ENCODE peak calls at places on chromosomes 2 and 18, in six cellular contexts. S, B, Q, U, R and T are unnamed samples.

GRCh38 chr2:119465687-119466086 is 34.0 kb downstream of the TMEM37 start:
- DNase-seq in S (no peak), B (no peak), Q (no peak), U (no peak), R (no peak), T (no peak)

GRCh38 chr2:49827366-49827765 is 673.1 kb upstream of the FSHR start:
- DNase-seq in S (no peak), B (no peak), Q (no peak), U (no peak), R (no peak), T (no peak)

GRCh38 chr2:182038579-182038978 is 52.9 kb downstream of the PPP1R1C start:
- DNase-seq in S (no peak), B (no peak), Q (peak; percentile 55), U (no peak), R (no peak), T (no peak)

GRCh38 chr2:121790276-121790956 is 35.0 kb downstream of the TSN start:
- DNase-seq in S (no peak), B (no peak), Q (peak; percentile 64), U (no peak), R (no peak), T (no peak)

GRCh38 chr2:31729442-31730092 is 148.8 kb upstream of the SRD5A2 start:
- DNase-seq in S (no peak), B (no peak), Q (peak; percentile 54), U (no peak), R (no peak), T (no peak)

GRCh38 chr2:151422917-151423439 is 13.3 kb downstream of the RIF1 start:
- DNase-seq in S (no peak), B (no peak), Q (no peak), U (no peak), R (no peak), T (no peak)

GRCh38 chr18:939167-939566 is 34.5 kb downstream of the ADCYAP1 start:
- DNase-seq in S (no peak), B (no peak), Q (no peak), U (no peak), R (no peak), T (no peak)

GRCh38 chr2:96135171-96135570 is 3.1 kb downstream of the ASTL start:
- DNase-seq in S (no peak), B (no peak), Q (no peak), U (no peak), R (no peak), T (no peak)

GRCh38 chr2:141931797-141932196 is 199.0 kb downstream of the LRP1B start:
- DNase-seq in S (no peak), B (no peak), Q (no peak), U (no peak), R (no peak), T (no peak)

GRCh38 chr2:42267530-42267929 is 93.5 kb downstream of the COX7A2L start:
- DNase-seq in S (no peak), B (no peak), Q (no peak), U (no peak), R (no peak), T (no peak)

GRCh38 chr2:59029058-59029457 is 787.9 kb upstream of the FANCL start:
- DNase-seq in S (peak; percentile 16), B (no peak), Q (no peak), U (no peak), R (peak; percentile 20), T (peak; percentile 64)

GRCh38 chr2:86225581-86225980 is 26.3 kb downstream of the MRPL35 start:
- DNase-seq in S (no peak), B (peak; percentile 52), Q (no peak), U (no peak), R (peak; percentile 80), T (peak; percentile 58)

GRCh38 chr2:22826658-22827165 is 558.3 kb upstream of the KLHL29 start:
- DNase-seq in S (no peak), B (no peak), Q (no peak), U (no peak), R (no peak), T (no peak)

GRCh38 chr2:73451263-73451972 is 65.8 kb downstream of the ALMS1 start:
- DNase-seq in S (no peak), B (no peak), Q (no peak), U (no peak), R (no peak), T (no peak)

GRCh38 chr2:225113356-225114015 is 71.2 kb upstream of the DOCK10 start:
- DNase-seq in S (no peak), B (no peak), Q (no peak), U (no peak), R (no peak), T (no peak)

GRCh38 chr18:9828794-9829712 is 56.7 kb upstream of the TXNDC2 start:
- DNase-seq in S (no peak), B (no peak), Q (no peak), U (no peak), R (no peak), T (no peak)

DNA sequence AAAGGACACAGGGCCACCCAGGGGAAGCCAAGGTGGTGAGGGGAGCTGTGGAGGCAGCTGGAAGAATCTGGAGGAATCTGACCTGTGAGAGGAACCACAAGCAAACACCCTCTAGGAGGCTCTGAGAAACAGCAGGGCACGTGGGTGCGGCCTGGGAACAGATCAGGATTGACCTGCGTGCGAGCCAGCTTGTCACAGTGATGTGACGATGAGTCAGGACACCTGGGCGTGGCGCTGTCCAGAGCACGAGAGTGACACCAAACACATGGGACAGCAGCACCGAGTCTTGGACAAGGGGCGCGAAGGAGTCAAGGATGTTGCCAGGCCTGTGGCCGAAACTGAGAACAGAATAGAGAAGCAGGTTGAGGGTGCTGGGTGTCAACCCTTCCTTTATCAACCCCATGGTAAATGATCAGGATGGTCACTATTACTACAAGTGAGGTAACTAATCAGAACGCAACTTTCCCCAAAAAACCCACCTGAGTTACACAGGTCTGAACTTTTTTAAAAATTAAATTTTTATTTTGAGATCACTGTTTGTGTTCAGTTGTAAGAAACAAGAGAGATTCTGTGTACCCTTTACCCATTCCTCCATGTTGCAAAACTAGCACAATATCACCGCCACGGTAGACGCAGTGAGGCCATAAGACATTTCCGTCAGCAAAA is 637 bp upstream of the SFT2D3 start:
- DNase-seq in S (peak; percentile 80), B (no peak), Q (peak; percentile 95), U (peak; percentile 64), R (peak; percentile 43), T (peak; percentile 83)
- TF ChIP-seq CTCF in S (no peak), B (no peak), Q (peak; percentile 19), U (no peak), R (no peak), T (no peak)

GRCh38 chr2:172354347-172354746 is 73.0 kb upstream of the ITGA6 start:
- DNase-seq in S (no peak), B (no peak), Q (no peak), U (no peak), R (no peak), T (no peak)

GRCh38 chr2:172361360-172361759 is 66.0 kb upstream of the ITGA6 start:
- DNase-seq in S (no peak), B (no peak), Q (no peak), U (no peak), R (no peak), T (no peak)

GRCh38 chr2:172364261-172364660 is 63.1 kb upstream of the ITGA6 start:
- DNase-seq in S (no peak), B (no peak), Q (no peak), U (no peak), R (no peak), T (no peak)

GRCh38 chr2:172357442-172357841 is 69.9 kb upstream of the ITGA6 start:
- DNase-seq in S (no peak), B (no peak), Q (no peak), U (no peak), R (peak; percentile 46), T (no peak)

DNA sequence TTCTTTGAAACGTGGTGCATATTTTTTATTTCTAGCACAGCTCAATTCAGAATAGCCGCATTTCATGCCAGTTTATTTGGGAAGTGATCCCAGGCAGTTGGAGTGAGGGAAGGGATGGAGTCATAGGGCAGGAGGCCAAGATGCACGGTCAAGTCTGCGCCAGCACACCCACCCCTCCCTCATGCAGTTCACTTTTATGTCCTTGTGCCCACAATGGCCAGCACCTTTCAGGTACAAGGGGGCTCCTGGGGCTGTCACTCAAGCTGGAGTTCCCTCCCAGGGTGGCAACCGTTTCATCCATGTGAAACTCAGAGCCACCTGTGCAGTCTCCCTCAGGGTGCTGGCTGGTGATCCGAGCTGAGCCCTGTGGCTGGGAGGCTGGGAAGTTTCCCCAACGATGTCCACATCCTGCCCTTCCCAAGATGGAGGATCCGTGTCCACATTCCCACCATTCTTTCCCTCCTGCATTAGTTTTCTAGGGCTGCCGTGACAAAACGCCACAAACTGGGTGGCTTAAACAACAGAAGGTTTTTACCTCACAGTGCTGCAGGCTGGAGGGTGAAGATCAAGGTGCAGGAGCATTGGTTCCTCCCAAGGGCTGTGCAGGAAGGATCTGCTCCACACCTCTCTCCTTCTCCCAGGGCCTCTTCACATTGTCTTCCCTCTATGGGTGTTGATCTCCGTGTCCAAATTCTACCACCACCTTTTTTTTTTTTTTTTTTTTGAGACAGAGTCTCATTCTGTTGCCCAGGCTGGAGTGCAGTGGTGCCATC is 68.4 kb upstream of the ITGA6 start:
- DNase-seq in S (no peak), B (no peak), Q (no peak), U (no peak), R (no peak), T (no peak)
- H3K27ac ChIP-seq in S (no peak overlapping the region), B (no peak overlapping the region), Q (no peak overlapping the region), U (no peak overlapping the region), R (no peak overlapping the region), T (no peak overlapping the region)

DNA sequence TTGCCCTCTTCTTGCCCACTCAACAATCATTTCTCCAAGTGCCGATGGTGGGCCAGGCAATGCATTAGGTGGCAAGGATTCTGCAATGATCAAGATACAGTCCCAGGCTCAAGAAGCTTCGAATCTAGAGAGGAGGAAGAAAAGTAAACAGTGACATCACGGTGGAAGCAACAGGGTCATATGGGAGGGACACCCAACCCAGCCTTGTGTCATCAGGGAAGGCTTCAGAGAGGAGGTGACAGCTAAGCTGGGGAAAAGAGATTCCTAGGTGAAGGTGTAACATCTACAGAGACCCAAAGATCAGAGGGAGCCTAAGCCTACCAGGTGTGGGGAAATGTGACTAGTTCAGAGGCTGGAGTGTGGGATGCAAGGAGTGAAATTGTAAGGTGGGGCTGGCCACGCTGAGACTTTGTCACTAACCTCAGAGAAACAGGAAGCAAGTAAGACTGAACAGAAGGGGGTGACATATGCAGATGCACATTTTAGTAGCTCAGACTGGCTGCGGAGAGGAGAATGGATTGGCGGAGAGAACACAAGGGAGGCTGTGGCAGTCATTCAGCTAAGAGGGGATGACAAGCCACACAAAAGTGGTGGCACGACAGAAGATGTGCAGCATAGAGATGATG is 104.9 kb downstream of the ANKRD44 start:
- DNase-seq in S (no peak), B (no peak), Q (no peak), U (peak; percentile 27), R (no peak), T (no peak)
- TF ChIP-seq POLR2A in S (no peak), B (no peak), Q (no peak), U (no peak), R (no peak), T (no peak)

DNA sequence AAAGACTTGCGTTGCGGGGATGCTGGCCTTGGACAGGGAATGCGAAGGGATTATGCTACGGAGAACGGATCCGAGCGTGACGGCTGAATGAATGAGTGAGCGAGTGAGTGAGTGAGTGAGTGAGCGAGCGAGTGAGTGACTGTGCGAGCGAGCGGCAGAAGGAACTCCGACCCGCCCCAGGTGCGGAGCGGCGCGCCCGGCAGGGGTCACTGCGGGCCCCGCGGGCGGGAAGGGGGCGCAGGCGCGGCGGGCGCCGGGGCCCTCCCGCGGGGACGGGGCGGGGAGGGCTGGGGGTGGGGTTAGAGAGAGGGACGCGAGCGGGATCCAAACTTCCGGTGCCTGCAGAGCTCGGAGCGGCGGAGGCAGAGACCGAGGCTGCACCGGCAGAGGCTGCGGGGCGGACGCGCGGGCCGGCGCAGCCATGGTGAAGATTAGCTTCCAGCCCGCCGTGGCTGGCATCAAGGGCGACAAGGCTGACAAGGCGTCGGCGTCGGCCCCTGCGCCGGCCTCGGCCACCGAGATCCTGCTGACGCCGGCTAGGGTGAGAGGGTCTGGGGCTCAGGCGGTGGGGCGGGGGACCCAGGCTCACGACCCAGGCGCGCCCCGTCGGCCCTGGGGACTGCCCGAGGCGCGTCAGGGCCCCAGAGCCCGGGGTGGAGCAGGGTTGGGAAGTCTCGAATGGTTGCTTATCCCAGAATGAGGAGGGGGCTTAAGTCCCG is at the start of gene ITM2C:
- DNase-seq in S (peak; percentile 75), B (peak; percentile 92), Q (peak; percentile 27), U (peak; percentile 75), R (peak; percentile 70), T (peak; percentile 71)
- TF ChIP-seq CTCF in S (peak; percentile 21), B (no peak), Q (peak; percentile 49), U (peak; percentile 48), R (peak; percentile 53), T (peak; percentile 17)